ENCODE peak calls at places on chromosome 11, in four cellular contexts. S, L, X and H are unnamed samples.

GRCh38 chr11:76770642-76771445 is 12.3 kb upstream of the TSKU start:
- DNase-seq in S (peak; percentile 78), X (no peak), L (peak; percentile 54), H (no peak)

GRCh38 chr11:40274017-40274416 is 1185.4 kb downstream of the LRRC4C start:
- DNase-seq in S (no peak), X (no peak), L (no peak), H (no peak)

GRCh38 chr11:35619754-35620640 is 1.7 kb downstream of the FJX1 start:
- DNase-seq in X (no peak), S (no peak), L (no peak), H (peak; percentile 74)

GRCh38 chr11:63920870-63921417 is 4.0 kb upstream of the RCOR2 start:
- DNase-seq in L (no peak), X (peak; percentile 80), S (no peak), H (no peak)

GRCh38 chr11:1564535-1565172 is 7.4 kb downstream of the DUSP8 start:
- DNase-seq in L (no peak), X (peak; percentile 86), S (peak; percentile 76), H (peak; percentile 69)

GRCh38 chr11:69533296-69534165 is 52.1 kb downstream of the LINC01488 start:
- DNase-seq in X (peak; percentile 40), L (no peak), S (no peak), H (no peak)

GRCh38 chr11:46896719-46897406 is 21.5 kb downstream of the LRP4 start:
- DNase-seq in X (no peak), S (peak; percentile 11), L (peak; percentile 23), H (no peak)

GRCh38 chr11:19631657-19632325 is 80.8 kb upstream of the NAV2 start:
- DNase-seq in X (no peak), S (no peak), L (no peak), H (no peak)

GRCh38 chr11:65917434-65918210 is 1.2 kb downstream of the C11orf68 start:
- DNase-seq in X (peak; percentile 68), S (no peak), L (no peak), H (no peak)